ENCODE peak calls at places on chromosomes 3 and 15, in ten cellular contexts. One of them, this sample, is unnamed.

GRCh38 chr3:47473391-47473790 is 2.4 kb downstream of the SCAP start:
- DNase-seq in breast epithelium: peak
- DNase-seq in GM19239: no peak
- DNase-seq in B cell: no peak
- DNase-seq in SHP77: no peak
- DNase-seq in NCI-H510A treated with DMSO at 0.1 percent for 48 hours: no peak
- DNase-seq in kidney tubule cell: peak
- DNase-seq in HEK293T: no peak
- DNase-seq in MCF 10A: no peak
- DNase-seq in GM23338: no peak
- DNase-seq in this sample: no peak

GRCh38 chr3:158991146-158991705 is 189.4 kb downstream of the MFSD1 start:
- DNase-seq in kidney tubule cell: no peak
- DNase-seq in NCI-H510A treated with DMSO at 0.1 percent for 48 hours: peak
- DNase-seq in MCF 10A: peak
- DNase-seq in GM19239: no peak
- DNase-seq in HEK293T: no peak
- DNase-seq in SHP77: peak
- DNase-seq in B cell: no peak
- DNase-seq in breast epithelium: no peak
- DNase-seq in GM23338: peak
- DNase-seq in this sample: no peak

GRCh38 chr3:76986876-76987513 is 52.9 kb upstream of the ROBO2 start:
- DNase-seq in B cell: no peak
- DNase-seq in GM23338: no peak
- DNase-seq in MCF 10A: no peak
- DNase-seq in GM19239: no peak
- DNase-seq in kidney tubule cell: no peak
- DNase-seq in breast epithelium: no peak
- DNase-seq in NCI-H510A treated with DMSO at 0.1 percent for 48 hours: no peak
- DNase-seq in HEK293T: peak
- DNase-seq in SHP77: no peak
- DNase-seq in this sample: no peak

GRCh38 chr3:112568642-112569041 is 6.8 kb downstream of the SLC35A5 start:
- DNase-seq in MCF 10A: no peak
- DNase-seq in kidney tubule cell: peak
- DNase-seq in SHP77: no peak
- DNase-seq in GM19239: no peak
- DNase-seq in breast epithelium: no peak
- DNase-seq in GM23338: no peak
- DNase-seq in B cell: no peak
- DNase-seq in NCI-H510A treated with DMSO at 0.1 percent for 48 hours: no peak
- DNase-seq in HEK293T: no peak
- DNase-seq in this sample: no peak

GRCh38 chr3:49707113-49707480 is 12.4 kb downstream of the AMIGO3 start:
- DNase-seq in kidney tubule cell: peak
- DNase-seq in SHP77: no peak
- DNase-seq in GM19239: no peak
- DNase-seq in GM23338: no peak
- DNase-seq in breast epithelium: no peak
- DNase-seq in NCI-H510A treated with DMSO at 0.1 percent for 48 hours: no peak
- DNase-seq in B cell: no peak
- DNase-seq in HEK293T: no peak
- DNase-seq in MCF 10A: no peak
- DNase-seq in this sample: no peak

GRCh38 chr3:134087046-134087974 is 57.6 kb upstream of the SLCO2A1 start:
- DNase-seq in GM23338: no peak
- DNase-seq in SHP77: no peak
- DNase-seq in NCI-H510A treated with DMSO at 0.1 percent for 48 hours: no peak
- DNase-seq in B cell: no peak
- DNase-seq in GM19239: no peak
- DNase-seq in HEK293T: no peak
- DNase-seq in kidney tubule cell: peak
- DNase-seq in breast epithelium: no peak
- DNase-seq in MCF 10A: peak
- DNase-seq in this sample: no peak

GRCh38 chr3:11452988-11453847 is 181.0 kb downstream of the ATG7 start:
- DNase-seq in HEK293T: no peak
- DNase-seq in B cell: no peak
- DNase-seq in GM23338: no peak
- DNase-seq in NCI-H510A treated with DMSO at 0.1 percent for 48 hours: no peak
- DNase-seq in SHP77: peak
- DNase-seq in GM19239: no peak
- DNase-seq in MCF 10A: peak
- DNase-seq in breast epithelium: no peak
- DNase-seq in kidney tubule cell: peak
- DNase-seq in this sample: no peak

GRCh38 chr15:79442911-79443310 is 10.8 kb downstream of the MINAR1 start:
- DNase-seq in GM19239: no peak
- DNase-seq in MCF 10A: no peak
- DNase-seq in breast epithelium: no peak
- DNase-seq in SHP77: peak
- DNase-seq in kidney tubule cell: no peak
- DNase-seq in GM23338: peak
- DNase-seq in NCI-H510A treated with DMSO at 0.1 percent for 48 hours: peak
- DNase-seq in HEK293T: no peak
- DNase-seq in B cell: no peak
- DNase-seq in this sample: no peak

GRCh38 chr3:127017229-127017628 is 34.3 kb downstream of the PLXNA1 start:
- DNase-seq in SHP77: no peak
- DNase-seq in NCI-H510A treated with DMSO at 0.1 percent for 48 hours: no peak
- DNase-seq in GM23338: no peak
- DNase-seq in kidney tubule cell: no peak
- DNase-seq in B cell: no peak
- DNase-seq in HEK293T: no peak
- DNase-seq in GM19239: no peak
- DNase-seq in breast epithelium: no peak
- DNase-seq in MCF 10A: no peak
- DNase-seq in this sample: no peak

GRCh38 chr3:128270559-128271492 is 117.5 kb downstream of the EEFSEC start:
- DNase-seq in breast epithelium: no peak
- DNase-seq in GM19239: no peak
- DNase-seq in MCF 10A: peak
- DNase-seq in B cell: no peak
- DNase-seq in kidney tubule cell: no peak
- DNase-seq in GM23338: peak
- DNase-seq in SHP77: no peak
- DNase-seq in HEK293T: no peak
- DNase-seq in NCI-H510A treated with DMSO at 0.1 percent for 48 hours: no peak
- DNase-seq in this sample: no peak

GRCh38 chr3:160801386-160802118 is 45.5 kb downstream of the PPM1L start:
- DNase-seq in GM19239: no peak
- DNase-seq in HEK293T: no peak
- DNase-seq in NCI-H510A treated with DMSO at 0.1 percent for 48 hours: no peak
- DNase-seq in kidney tubule cell: peak
- DNase-seq in B cell: no peak
- DNase-seq in SHP77: no peak
- DNase-seq in GM23338: no peak
- DNase-seq in MCF 10A: peak
- DNase-seq in breast epithelium: no peak
- DNase-seq in this sample: no peak

GRCh38 chr3:178343433-178344038 is 192.7 kb upstream of the KCNMB2 start:
- DNase-seq in breast epithelium: no peak
- DNase-seq in HEK293T: no peak
- DNase-seq in MCF 10A: peak
- DNase-seq in B cell: no peak
- DNase-seq in SHP77: no peak
- DNase-seq in GM23338: no peak
- DNase-seq in NCI-H510A treated with DMSO at 0.1 percent for 48 hours: no peak
- DNase-seq in kidney tubule cell: no peak
- DNase-seq in GM19239: no peak
- DNase-seq in this sample: no peak

GRCh38 chr15:74423443-74424257 is 10.1 kb downstream of the SEMA7A start:
- DNase-seq in SHP77: no peak
- DNase-seq in GM23338: no peak
- DNase-seq in GM19239: no peak
- DNase-seq in HEK293T: no peak
- DNase-seq in kidney tubule cell: peak
- DNase-seq in NCI-H510A treated with DMSO at 0.1 percent for 48 hours: no peak
- DNase-seq in B cell: no peak
- DNase-seq in MCF 10A: no peak
- DNase-seq in breast epithelium: no peak
- DNase-seq in this sample: no peak

GRCh38 chr3:106049876-106050275 is 181.1 kb upstream of the CBLB start:
- DNase-seq in HEK293T: no peak
- DNase-seq in NCI-H510A treated with DMSO at 0.1 percent for 48 hours: no peak
- DNase-seq in breast epithelium: no peak
- DNase-seq in GM23338: no peak
- DNase-seq in B cell: no peak
- DNase-seq in GM19239: no peak
- DNase-seq in SHP77: no peak
- DNase-seq in MCF 10A: no peak
- DNase-seq in kidney tubule cell: no peak
- DNase-seq in this sample: no peak

GRCh38 chr3:172104471-172105072 is 65.2 kb downstream of the FNDC3B start:
- DNase-seq in NCI-H510A treated with DMSO at 0.1 percent for 48 hours: peak
- DNase-seq in MCF 10A: no peak
- DNase-seq in SHP77: no peak
- DNase-seq in breast epithelium: no peak
- DNase-seq in B cell: no peak
- DNase-seq in GM19239: no peak
- DNase-seq in kidney tubule cell: peak
- DNase-seq in HEK293T: peak
- DNase-seq in GM23338: peak
- DNase-seq in this sample: no peak

GRCh38 chr3:71579934-71580318 is 3.6 kb downstream of the FOXP1 start:
- DNase-seq in GM19239: no peak
- DNase-seq in NCI-H510A treated with DMSO at 0.1 percent for 48 hours: peak
- DNase-seq in breast epithelium: no peak
- DNase-seq in HEK293T: no peak
- DNase-seq in GM23338: no peak
- DNase-seq in MCF 10A: peak
- DNase-seq in kidney tubule cell: peak
- DNase-seq in SHP77: no peak
- DNase-seq in B cell: no peak
- DNase-seq in this sample: no peak

GRCh38 chr3:119380697-119381096 is 82.7 kb downstream of the TMEM39A start:
- DNase-seq in B cell: no peak
- DNase-seq in kidney tubule cell: no peak
- DNase-seq in breast epithelium: no peak
- DNase-seq in SHP77: peak
- DNase-seq in MCF 10A: peak
- DNase-seq in NCI-H510A treated with DMSO at 0.1 percent for 48 hours: peak
- DNase-seq in GM19239: no peak
- DNase-seq in GM23338: no peak
- DNase-seq in HEK293T: peak
- DNase-seq in this sample: no peak

GRCh38 chr15:40930430-40931299 is 1.5 kb downstream of the DLL4 start:
- DNase-seq in GM23338: peak
- DNase-seq in SHP77: peak
- DNase-seq in GM19239: no peak
- DNase-seq in MCF 10A: peak
- DNase-seq in NCI-H510A treated with DMSO at 0.1 percent for 48 hours: peak
- DNase-seq in HEK293T: peak
- DNase-seq in B cell: no peak
- DNase-seq in kidney tubule cell: peak
- DNase-seq in breast epithelium: no peak
- DNase-seq in this sample: no peak

GRCh38 chr3:36837089-36837488 is 72.7 kb upstream of the DCLK3 start:
- DNase-seq in SHP77: no peak
- DNase-seq in B cell: no peak
- DNase-seq in HEK293T: no peak
- DNase-seq in GM19239: no peak
- DNase-seq in NCI-H510A treated with DMSO at 0.1 percent for 48 hours: no peak
- DNase-seq in kidney tubule cell: no peak
- DNase-seq in breast epithelium: no peak
- DNase-seq in GM23338: peak
- DNase-seq in MCF 10A: no peak
- DNase-seq in this sample: no peak

GRCh38 chr3:172290457-172290856 is 157.8 kb downstream of the GHSR start:
- DNase-seq in B cell: no peak
- DNase-seq in SHP77: no peak
- DNase-seq in HEK293T: no peak
- DNase-seq in kidney tubule cell: no peak
- DNase-seq in GM23338: no peak
- DNase-seq in breast epithelium: no peak
- DNase-seq in GM19239: no peak
- DNase-seq in MCF 10A: no peak
- DNase-seq in NCI-H510A treated with DMSO at 0.1 percent for 48 hours: no peak
- DNase-seq in this sample: no peak

GRCh38 chr3:146250449-146251382 is at the start of gene PLSCR4:
- DNase-seq in SHP77: peak
- DNase-seq in breast epithelium: peak
- DNase-seq in NCI-H510A treated with DMSO at 0.1 percent for 48 hours: peak
- DNase-seq in MCF 10A: peak
- DNase-seq in GM19239: no peak
- DNase-seq in kidney tubule cell: peak
- DNase-seq in B cell: no peak
- DNase-seq in GM23338: peak
- DNase-seq in HEK293T: peak
- DNase-seq in this sample: peak

GRCh38 chr15:56243774-56244236 is at the start of gene RFX7:
- DNase-seq in GM19239: peak
- DNase-seq in SHP77: peak
- DNase-seq in MCF 10A: peak
- DNase-seq in GM23338: peak
- DNase-seq in kidney tubule cell: peak
- DNase-seq in breast epithelium: peak
- DNase-seq in B cell: peak
- DNase-seq in NCI-H510A treated with DMSO at 0.1 percent for 48 hours: peak
- DNase-seq in HEK293T: peak
- DNase-seq in this sample: peak

GRCh38 chr15:66877558-66878285 is 175.7 kb downstream of the SMAD6 start:
- DNase-seq in kidney tubule cell: no peak
- DNase-seq in HEK293T: peak
- DNase-seq in breast epithelium: no peak
- DNase-seq in MCF 10A: no peak
- DNase-seq in NCI-H510A treated with DMSO at 0.1 percent for 48 hours: no peak
- DNase-seq in B cell: no peak
- DNase-seq in SHP77: no peak
- DNase-seq in GM23338: no peak
- DNase-seq in GM19239: no peak
- DNase-seq in this sample: no peak

GRCh38 chr3:65927576-65927975 is 111.1 kb downstream of the MAGI1 start:
- DNase-seq in MCF 10A: peak
- DNase-seq in B cell: no peak
- DNase-seq in GM23338: peak
- DNase-seq in kidney tubule cell: peak
- DNase-seq in SHP77: no peak
- DNase-seq in NCI-H510A treated with DMSO at 0.1 percent for 48 hours: peak
- DNase-seq in breast epithelium: peak
- DNase-seq in HEK293T: no peak
- DNase-seq in GM19239: no peak
- DNase-seq in this sample: no peak

GRCh38 chr15:75067123-75067854 is 43.9 kb downstream of the PPCDC start:
- DNase-seq in SHP77: no peak
- DNase-seq in NCI-H510A treated with DMSO at 0.1 percent for 48 hours: no peak
- DNase-seq in GM19239: no peak
- DNase-seq in MCF 10A: peak
- DNase-seq in breast epithelium: no peak
- DNase-seq in B cell: no peak
- DNase-seq in kidney tubule cell: peak
- DNase-seq in GM23338: no peak
- DNase-seq in HEK293T: no peak
- DNase-seq in this sample: no peak

GRCh38 chr3:9947025-9947995 is 4.9 kb downstream of the PRRT3 start:
- DNase-seq in B cell: no peak
- DNase-seq in SHP77: peak
- DNase-seq in kidney tubule cell: peak
- DNase-seq in HEK293T: no peak
- DNase-seq in MCF 10A: peak
- DNase-seq in GM23338: peak
- DNase-seq in NCI-H510A treated with DMSO at 0.1 percent for 48 hours: no peak
- DNase-seq in GM19239: no peak
- DNase-seq in breast epithelium: peak
- DNase-seq in this sample: peak

GRCh38 chr15:45126535-45127158 is 3.0 kb downstream of the DUOXA1 start:
- DNase-seq in NCI-H510A treated with DMSO at 0.1 percent for 48 hours: peak
- DNase-seq in MCF 10A: peak
- DNase-seq in HEK293T: peak
- DNase-seq in SHP77: peak
- DNase-seq in breast epithelium: no peak
- DNase-seq in GM19239: no peak
- DNase-seq in kidney tubule cell: peak
- DNase-seq in B cell: peak
- DNase-seq in GM23338: peak
- DNase-seq in this sample: no peak

GRCh38 chr3:53921296-53921695 is 29.6 kb upstream of the SELENOK start:
- DNase-seq in MCF 10A: peak
- DNase-seq in SHP77: no peak
- DNase-seq in B cell: no peak
- DNase-seq in NCI-H510A treated with DMSO at 0.1 percent for 48 hours: no peak
- DNase-seq in kidney tubule cell: peak
- DNase-seq in GM23338: peak
- DNase-seq in HEK293T: no peak
- DNase-seq in breast epithelium: no peak
- DNase-seq in GM19239: peak
- DNase-seq in this sample: no peak